ENCODE peak calls at places on chromosome 13, in nine cellular contexts. D is stimulated activated CD4-positive, alpha-beta T cell treated with anti-CD3 and anti-CD28 coated beads, Interleukin-4, amount 100 ng/mL, for 48 hours; A is CD4-positive, alpha-beta memory T cell; T is mesendoderm; J is memory B cell; R is cardiac muscle cell; Z is activated T-cell treated with anti-CD3 and anti-CD28 coated beads for 4 hours; V is RWPE2; H is T follicular helper cell. L is an unnamed sample.
A peak's percentile ranks its signal among the peaks of the same experiment; 100 is the strongest.

GRCh38 chr13:27043013-27043412 is 128.6 kb downstream of the USP12 start:
- DNase-seq in A (no peak), V (no peak), D (no peak), T (peak; percentile 76), Z (no peak), H (no peak), R (no peak), J (no peak), L (no peak)

GRCh38 chr13:114309086-114309485 is 5.2 kb upstream of the CHAMP1 start:
- DNase-seq in V (no peak), Z (no peak), T (no peak), A (no peak), J (no peak), R (no peak), H (no peak), D (no peak), L (no peak)

GRCh38 chr13:46908511-46908910 is 11.7 kb upstream of the HTR2A start:
- DNase-seq in J (no peak), T (no peak), R (no peak), A (no peak), H (no peak), Z (no peak), V (no peak), D (no peak), L (no peak)

GRCh38 chr13:19618925-19619324 is 14.5 kb upstream of the MPHOSPH8 start:
- DNase-seq in R (no peak), D (no peak), H (no peak), T (peak; percentile 58), Z (no peak), A (no peak), J (no peak), V (no peak), L (no peak)

GRCh38 chr13:27927444-27928352 is 7.9 kb downstream of the PDX1 start:
- DNase-seq in V (no peak), H (no peak), T (no peak), A (no peak), R (no peak), D (no peak), Z (no peak), J (no peak), L (no peak)

GRCh38 chr13:32165791-32166190 is 134.2 kb downstream of the FRY start:
- DNase-seq in V (no peak), R (no peak), D (no peak), Z (no peak), T (no peak), A (no peak), H (no peak), J (no peak), L (peak; percentile 71)

GRCh38 chr13:106083620-106084350 is 451.7 kb downstream of the EFNB2 start:
- DNase-seq in D (no peak), V (no peak), J (no peak), A (no peak), Z (no peak), H (no peak), T (peak; percentile 70), R (peak; percentile 31), L (no peak)

GRCh38 chr13:108193806-108194205 is 21.5 kb downstream of the LIG4 start:
- DNase-seq in R (no peak), A (no peak), V (no peak), T (no peak), Z (no peak), D (no peak), H (no peak), J (no peak), L (no peak)

GRCh38 chr13:98301721-98302120 is 124.7 kb upstream of the RNF113B start:
- DNase-seq in T (no peak), D (no peak), J (no peak), R (no peak), Z (no peak), V (no peak), H (no peak), A (no peak), L (no peak)

GRCh38 chr13:99766641-99767045 is 204.9 kb downstream of the ZIC5 start:
- DNase-seq in D (no peak), A (no peak), Z (no peak), J (no peak), R (no peak), V (no peak), H (no peak), T (peak; percentile 76), L (no peak)

GRCh38 chr13:22311734-22312404 is 641.0 kb downstream of the FGF9 start:
- DNase-seq in J (no peak), H (no peak), A (no peak), R (no peak), T (peak; percentile 8), V (no peak), Z (no peak), D (no peak), L (peak; percentile 52)

GRCh38 chr13:113863511-113864302 is at the start of gene GAS6:
- DNase-seq in V (peak; percentile 62), A (peak; percentile 10), J (peak; percentile 39), T (peak; percentile 40), Z (no peak), H (no peak), R (peak; percentile 74), D (peak; percentile 15), L (peak; percentile 82)

GRCh38 chr13:43240278-43240677 is 216.9 kb downstream of the DNAJC15 start:
- DNase-seq in R (no peak), T (no peak), J (no peak), Z (no peak), H (no peak), A (no peak), D (no peak), V (no peak), L (no peak)

GRCh38 chr13:109764474-109765292 is 21.7 kb downstream of the IRS2 start:
- DNase-seq in D (no peak), H (no peak), Z (no peak), R (no peak), V (no peak), T (peak; percentile 25), A (no peak), J (no peak), L (no peak)

GRCh38 chr13:98842074-98842473 is 89.6 kb upstream of the SLC15A1 start:
- DNase-seq in R (peak; percentile 42), Z (no peak), H (no peak), T (no peak), J (no peak), A (no peak), V (no peak), D (no peak), L (no peak)

GRCh38 chr13:106597759-106598395 is 29.9 kb upstream of the ARGLU1 start:
- DNase-seq in Z (no peak), D (no peak), T (no peak), A (no peak), V (no peak), R (no peak), J (no peak), H (no peak), L (no peak)

GRCh38 chr13:113665582-113666323 is 1.3 kb upstream of the GRK1 start:
- DNase-seq in V (no peak), T (no peak), H (no peak), Z (no peak), A (no peak), J (no peak), D (no peak), R (no peak), L (peak; percentile 20)

GRCh38 chr13:32642858-32643257 is 56.6 kb downstream of the PDS5B start:
- DNase-seq in A (no peak), H (no peak), Z (no peak), R (no peak), V (no peak), T (no peak), J (no peak), D (no peak), L (no peak)

GRCh38 chr13:41561179-41561578 is 103.8 kb downstream of the RGCC start:
- DNase-seq in H (no peak), T (no peak), V (no peak), J (no peak), R (no peak), A (no peak), Z (no peak), D (no peak), L (no peak)

GRCh38 chr13:109113427-109113826 is 484.0 kb downstream of the MYO16 start:
- DNase-seq in V (no peak), A (no peak), R (no peak), Z (no peak), H (no peak), D (no peak), J (no peak), T (no peak), L (no peak)

GRCh38 chr13:22648325-22648758 is 532.4 kb upstream of the SGCG start:
- DNase-seq in J (no peak), T (peak; percentile 53), H (no peak), A (no peak), R (peak; percentile 61), V (no peak), Z (no peak), D (no peak), L (no peak)

L was measured in Right ventricle myocardium superior.